ENCODE peak calls at places on chromosomes 3 and 15, in six cellular contexts. Y, S, D, B, E and T are unnamed samples.

GRCh38 chr3:152835311-152836102 is 576 bp downstream of the P2RY1 start:
- DNase-seq in E (peak), S (peak), B (no peak), D (no peak), Y (peak), T (no peak)

GRCh38 chr15:65730560-65731172 is 61.4 kb downstream of the DENND4A start:
- DNase-seq in D (no peak), B (no peak), Y (peak), S (no peak), E (no peak), T (no peak)

GRCh38 chr15:46304320-46304719 is 669.5 kb downstream of the SQOR start:
- DNase-seq in D (no peak), B (no peak), S (no peak), Y (no peak), E (no peak), T (no peak)

GRCh38 chr15:35058534-35059054 is 26.5 kb downstream of the NANOGP8 start:
- DNase-seq in E (no peak), Y (no peak), S (no peak), B (no peak), D (no peak), T (no peak)

GRCh38 chr3:183698318-183698731 is 728 bp downstream of the YEATS2 start:
- DNase-seq in Y (peak), D (no peak), B (peak), S (peak), E (peak), T (peak)

GRCh38 chr3:114857281-114857680 is 289.8 kb downstream of the ZBTB20 start:
- DNase-seq in Y (no peak), D (no peak), E (no peak), S (no peak), B (no peak), T (no peak)

GRCh38 chr3:72171946-72172345 is 387.0 kb upstream of the PROK2 start:
- DNase-seq in E (peak), Y (no peak), S (no peak), B (no peak), D (no peak), T (no peak)

GRCh38 chr3:184459355-184459754 is 79.5 kb downstream of the CHRD start:
- DNase-seq in D (peak), Y (peak), B (no peak), E (peak), S (no peak), T (no peak)

GRCh38 chr3:133049491-133049890 is 11.3 kb downstream of the TMEM108 start:
- DNase-seq in D (no peak), B (no peak), E (no peak), Y (no peak), S (peak), T (no peak)

GRCh38 chr3:192010490-192010889 is 549.5 kb downstream of the PYDC2 start:
- DNase-seq in S (no peak), D (no peak), Y (no peak), E (no peak), B (no peak), T (no peak)

GRCh38 chr3:45985532-45986302 is 9.9 kb downstream of the FYCO1 start:
- DNase-seq in S (no peak), D (no peak), B (no peak), Y (no peak), E (no peak), T (no peak)

GRCh38 chr15:46933332-46933731 is 784.0 kb upstream of the SEMA6D start:
- DNase-seq in Y (no peak), D (no peak), B (no peak), S (no peak), E (no peak), T (no peak)

GRCh38 chr3:39192490-39193092 is at the start of gene XIRP1:
- DNase-seq in E (no peak), Y (no peak), S (no peak), B (no peak), D (no peak), T (no peak)

GRCh38 chr15:56693761-56694160 is 39.5 kb downstream of the ZNF280D start:
- DNase-seq in S (no peak), E (no peak), D (no peak), Y (no peak), B (no peak), T (no peak)

GRCh38 chr3:122392868-122393844 is 9.2 kb downstream of the FAM162A start:
- DNase-seq in S (peak), Y (peak), D (no peak), E (no peak), B (no peak), T (no peak)
- TF ChIP-seq CTCF in S (peak), Y (peak), D (peak), E (peak), B (peak), T (peak)

GRCh38 chr3:160374925-160375324 is 24.1 kb downstream of the IFT80 start:
- DNase-seq in D (no peak), B (no peak), S (no peak), Y (no peak), E (no peak), T (no peak)
- TF ChIP-seq CTCF in D (no peak), B (no peak), S (no peak), Y (no peak), E (no peak), T (no peak)

DNA sequence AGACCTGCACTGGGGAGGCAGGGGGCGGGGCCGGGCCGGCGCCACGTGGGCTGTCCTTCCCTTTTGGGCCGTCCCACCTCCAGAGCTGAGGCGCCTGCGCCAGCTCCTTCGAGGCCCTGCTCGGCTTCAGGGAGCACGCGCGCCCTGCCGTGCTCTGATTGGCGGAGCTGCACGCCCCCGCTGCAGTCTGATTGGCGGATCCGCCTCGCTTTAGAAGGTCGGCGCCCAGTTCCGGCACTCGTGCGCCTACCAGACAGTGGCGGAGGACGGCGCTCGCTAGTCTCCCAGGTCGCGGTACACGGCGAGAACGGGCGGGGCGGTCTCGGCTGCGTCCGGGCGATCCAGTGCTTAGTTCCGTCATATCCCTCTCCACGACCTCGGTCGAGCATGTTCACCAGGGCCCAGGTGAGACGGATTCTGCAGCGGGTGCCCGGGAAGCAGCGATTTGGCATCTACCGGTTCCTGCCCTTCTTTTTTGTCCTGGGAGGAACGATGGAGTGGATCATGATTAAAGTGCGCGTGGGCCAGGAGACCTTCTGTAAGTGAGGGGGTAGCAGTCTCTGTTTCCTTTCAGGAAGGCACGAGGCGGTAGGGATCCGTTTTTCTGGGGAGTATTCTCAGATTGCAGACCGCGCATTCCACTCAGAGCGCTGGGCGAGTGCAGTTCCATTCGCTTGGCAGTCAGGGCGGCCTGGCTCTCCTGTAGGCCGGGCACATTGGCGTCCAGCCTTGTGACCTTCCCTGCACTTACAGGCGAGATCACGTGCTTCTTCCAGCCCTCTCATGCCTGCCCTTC is at the start of gene UQCC5:
- DNase-seq in D (peak), Y (peak), S (peak), B (peak), E (peak), T (peak)
- TF ChIP-seq CTCF in D (no peak), Y (peak), S (no peak), B (no peak), E (peak), T (no peak)

GRCh38 chr3:53230041-53230621 is 25.7 kb downstream of the TKT start:
- DNase-seq in S (no peak), E (no peak), D (no peak), Y (no peak), B (no peak), T (no peak)

GRCh38 chr3:53230789-53231188 is 25.0 kb downstream of the TKT start:
- DNase-seq in B (no peak), D (no peak), Y (no peak), E (no peak), S (no peak), T (no peak)

GRCh38 chr3:53229606-53230005 is 26.2 kb downstream of the TKT start:
- DNase-seq in S (no peak), D (no peak), B (no peak), Y (no peak), E (no peak), T (no peak)

GRCh38 chr3:53232641-53233377 is 23.0 kb downstream of the TKT start:
- DNase-seq in S (no peak), D (no peak), Y (no peak), E (no peak), B (no peak), T (no peak)

DNA sequence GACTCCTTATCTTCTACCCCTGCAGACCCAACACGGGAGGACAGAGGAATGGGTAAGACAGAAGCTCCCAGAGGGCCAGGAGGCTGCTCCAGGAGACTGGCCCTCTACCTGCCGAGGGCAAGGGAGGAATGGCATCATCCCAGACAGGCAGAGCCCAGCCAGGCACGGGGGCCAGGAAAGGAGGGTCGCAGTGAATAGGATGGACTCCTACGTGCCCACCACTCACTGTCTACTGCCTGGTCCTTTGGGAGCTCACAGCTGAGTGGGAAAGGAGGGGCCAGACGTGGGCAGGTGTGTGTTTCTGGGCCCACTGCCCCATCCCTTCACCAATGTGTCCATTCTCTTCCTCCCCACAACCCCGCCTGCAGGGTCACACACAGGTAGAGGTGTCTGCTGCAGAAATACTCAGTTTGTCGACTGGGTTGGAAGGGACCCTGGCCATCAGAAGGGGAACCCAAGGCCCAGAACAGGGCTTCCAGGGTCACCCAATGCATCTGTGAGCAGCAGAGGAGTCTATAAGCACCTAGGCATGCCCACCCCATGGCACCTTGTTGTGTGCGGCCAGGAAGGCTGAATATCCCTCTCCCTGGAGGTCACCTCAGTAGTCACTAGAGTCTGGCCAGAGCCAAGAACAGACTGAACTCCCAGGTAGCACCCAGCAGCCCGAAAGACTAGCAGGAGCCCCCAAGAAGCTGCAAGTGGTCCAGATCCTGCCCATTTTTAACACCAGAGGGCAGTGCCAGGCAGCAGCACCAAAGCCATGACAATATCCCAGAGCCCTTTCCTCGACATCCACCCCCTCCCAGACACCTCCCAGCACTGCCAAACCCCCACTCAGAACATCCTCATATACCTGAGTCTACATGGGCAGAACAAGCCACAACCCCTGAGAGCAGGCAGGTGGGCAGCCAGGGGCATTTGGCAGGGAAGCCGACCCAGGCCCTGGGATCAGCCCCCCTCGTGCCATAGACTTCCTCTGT is 24.0 kb downstream of the TKT start:
- DNase-seq in Y (no peak), B (no peak), S (no peak), D (no peak), E (no peak), T (no peak)
- TF ChIP-seq CTCF in Y (peak), B (no peak), S (no peak), D (peak), E (no peak), T (no peak)

DNA sequence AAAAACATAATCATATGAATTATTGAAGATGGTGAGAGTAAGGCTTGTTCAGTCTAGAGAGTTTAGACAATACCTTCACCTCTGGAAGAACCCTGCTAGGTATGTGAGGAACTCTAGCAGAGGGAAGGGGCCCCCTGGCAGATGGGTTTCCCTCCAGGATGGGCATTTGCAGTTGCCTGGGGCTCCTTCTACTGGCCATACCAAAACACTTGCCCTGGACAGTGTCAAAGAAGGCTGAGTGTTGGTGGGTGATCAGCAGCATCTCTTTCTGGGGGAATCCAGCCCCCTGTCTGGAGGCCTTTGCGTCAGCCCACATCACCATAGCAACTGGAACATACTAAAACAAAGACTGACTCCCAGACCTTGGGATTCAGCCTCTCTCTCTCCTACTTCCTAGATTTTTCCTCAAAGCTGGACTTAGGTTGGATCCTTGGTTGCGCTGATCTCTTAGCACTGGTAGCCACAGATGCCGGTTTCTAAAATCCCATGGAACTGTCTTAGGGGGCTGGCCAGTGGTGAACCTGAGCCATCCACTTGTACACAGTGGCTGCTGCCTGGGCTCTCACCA is 8.2 kb downstream of the CEMIP start:
- DNase-seq in B (no peak), D (no peak), E (no peak), S (no peak), Y (no peak), T (no peak)
- TF ChIP-seq CTCF in B (no peak), D (peak), E (no peak), S (no peak), Y (no peak), T (no peak)

GRCh38 chr15:88255496-88256171 is 905 bp downstream of the NTRK3 start:
- DNase-seq in E (peak), S (no peak), B (no peak), D (no peak), Y (peak), T (peak)

GRCh38 chr15:88257311-88257901 is 867 bp upstream of the NTRK3 start:
- DNase-seq in D (no peak), B (no peak), E (peak), Y (no peak), S (no peak), T (no peak)

GRCh38 chr15:88256261-88257230 is at the start of gene NTRK3:
- DNase-seq in E (peak), D (no peak), Y (peak), B (no peak), S (no peak), T (no peak)

GRCh38 chr15:88255109-88255495 is 1.4 kb downstream of the NTRK3 start:
- DNase-seq in E (peak), S (no peak), D (no peak), Y (no peak), B (no peak), T (no peak)

GRCh38 chr15:88258021-88258641 is 1.6 kb upstream of the NTRK3 start:
- DNase-seq in E (peak), D (no peak), Y (no peak), B (no peak), S (no peak), T (no peak)
- TF ChIP-seq CTCF in E (no peak), D (no peak), Y (peak), B (no peak), S (no peak), T (no peak)

GRCh38 chr15:85858586-85859375 is 64.1 kb upstream of the KLHL25 start:
- DNase-seq in E (peak), B (peak), Y (peak), D (no peak), S (peak), T (peak)
- TF ChIP-seq CTCF in E (peak), B (peak), Y (peak), D (peak), S (peak), T (peak)

GRCh38 chr3:31132132-31132769 is 237.8 kb upstream of the GADL1 start:
- DNase-seq in Y (peak), D (no peak), E (no peak), S (no peak), B (no peak), T (no peak)
- TF ChIP-seq CTCF in Y (peak), D (peak), E (no peak), S (peak), B (peak), T (peak)